ENCODE peak calls at places on chromosomes 16 and 17, in six cellular contexts. G is heart left ventricle, U is PC-9, S is foreskin fibroblast, W is AG10803, R is transverse colon. L is an unnamed sample.
A peak's percentile ranks its signal among the peaks of the same experiment; 100 is the strongest.

GRCh38 chr17:68431661-68432071 is 25.6 kb downstream of the WIPI1 start:
- DNase-seq in G (no peak), U (no peak), S (peak; percentile 59), W (no peak), R (no peak), L (no peak)

GRCh38 chr16:67847064-67847861 is at the start of gene CENPT:
- DNase-seq in G (no peak), U (peak; percentile 64), S (peak; percentile 78), W (peak; percentile 72), R (peak; percentile 66), L (no peak)

GRCh38 chr17:51427259-51428255 is 167.2 kb downstream of the UTP18 start:
- DNase-seq in G (no peak), U (no peak), S (no peak), W (no peak), R (no peak), L (no peak)

GRCh38 chr16:81891734-81892364 is 112.8 kb downstream of the PLCG2 start:
- DNase-seq in G (no peak), U (no peak), S (no peak), W (no peak), R (no peak), L (no peak)

GRCh38 chr16:83994087-83994486 is 26.0 kb downstream of the NECAB2 start:
- DNase-seq in G (no peak), U (peak; percentile 19), S (peak; percentile 93), W (peak; percentile 96), R (no peak), L (peak; percentile 79)

GRCh38 chr17:59668816-59669215 is 38.4 kb downstream of the PTRH2 start:
- DNase-seq in G (no peak), U (no peak), S (peak; percentile 90), W (peak; percentile 97), R (no peak), L (peak; percentile 83)

GRCh38 chr17:13541032-13541480 is 60.7 kb downstream of the HS3ST3A1 start:
- DNase-seq in G (no peak), U (no peak), S (peak; percentile 93), W (peak; percentile 98), R (no peak), L (no peak)

GRCh38 chr17:34782271-34782670 is 179.0 kb downstream of the CCT6B start:
- DNase-seq in G (no peak), U (no peak), S (no peak), W (no peak), R (no peak), L (no peak)

GRCh38 chr17:50638851-50639767 is 4.4 kb downstream of the ABCC3 start:
- DNase-seq in G (peak; percentile 87), U (peak; percentile 97), S (peak; percentile 97), W (peak; percentile 98), R (peak; percentile 95), L (peak; percentile 86)

GRCh38 chr17:74780443-74781238 is 4.5 kb upstream of the NAT9 start:
- DNase-seq in G (no peak), U (peak; percentile 19), S (peak; percentile 42), W (no peak), R (no peak), L (no peak)

GRCh38 chr16:51524555-51525373 is 373.7 kb upstream of the SALL1 start:
- DNase-seq in G (no peak), U (no peak), S (peak; percentile 78), W (peak; percentile 82), R (no peak), L (peak; percentile 76)

GRCh38 chr17:75032896-75033294 is 13.9 kb downstream of the ATP5PD start:
- DNase-seq in G (peak; percentile 56), U (no peak), S (peak; percentile 39), W (no peak), R (no peak), L (no peak)

GRCh38 chr17:7411427-7411750 is 3.7 kb downstream of the NLGN2 start:
- DNase-seq in G (no peak), U (no peak), S (no peak), W (no peak), R (no peak), L (no peak)

GRCh38 chr17:39652635-39653315 is 12.4 kb upstream of the TCAP start:
- DNase-seq in G (no peak), U (no peak), S (peak; percentile 24), W (no peak), R (no peak), L (no peak)

GRCh38 chr17:78652913-78653312 is 75.7 kb upstream of the DNAH17 start:
- DNase-seq in G (no peak), U (no peak), S (no peak), W (no peak), R (no peak), L (no peak)

GRCh38 chr17:20073056-20073979 is 64.2 kb downstream of the SPECC1 start:
- DNase-seq in G (peak; percentile 69), U (no peak), S (peak; percentile 44), W (peak; percentile 56), R (peak; percentile 38), L (no peak)

GRCh38 chr17:76659928-76660614 is 16.5 kb upstream of the ST6GALNAC1 start:
- DNase-seq in G (no peak), U (peak; percentile 55), S (no peak), W (no peak), R (peak; percentile 76), L (no peak)

GRCh38 chr17:2691069-2691871 is 20.3 kb downstream of the CLUH start:
- DNase-seq in G (peak; percentile 15), U (no peak), S (no peak), W (no peak), R (no peak), L (no peak)

GRCh38 chr17:67821871-67822367 is 3.4 kb upstream of the BPTF start:
- DNase-seq in G (no peak), U (no peak), S (no peak), W (no peak), R (no peak), L (no peak)

GRCh38 chr17:59425085-59425901 is 93.8 kb downstream of the YPEL2 start:
- DNase-seq in G (peak; percentile 62), U (no peak), S (peak; percentile 88), W (peak; percentile 82), R (peak; percentile 28), L (no peak)

GRCh38 chr17:50636145-50636803 is 1.6 kb downstream of the ABCC3 start:
- DNase-seq in G (no peak), U (no peak), S (peak; percentile 30), W (no peak), R (no peak), L (no peak)

GRCh38 chr17:29131814-29132682 is 48.1 kb downstream of the MYO18A start:
- DNase-seq in G (no peak), U (peak; percentile 72), S (peak; percentile 97), W (peak; percentile 93), R (no peak), L (no peak)

GRCh38 chr17:30520436-30520835 is 43.2 kb downstream of the GOSR1 start:
- DNase-seq in G (no peak), U (no peak), S (peak; percentile 84), W (peak; percentile 76), R (no peak), L (no peak)

GRCh38 chr17:1583569-1583968 is 21.0 kb upstream of the PITPNA start:
- DNase-seq in G (no peak), U (no peak), S (no peak), W (no peak), R (no peak), L (no peak)

GRCh38 chr16:79272141-79272577 is 328.4 kb downstream of the MAF start:
- DNase-seq in G (no peak), U (no peak), S (no peak), W (no peak), R (peak; percentile 32), L (no peak)

GRCh38 chr17:44417553-44417952 is 28.1 kb upstream of the ITGA2B start:
- DNase-seq in G (no peak), U (peak; percentile 34), S (peak; percentile 78), W (peak; percentile 78), R (no peak), L (peak; percentile 86)

GRCh38 chr16:81397058-81397878 is 47.3 kb upstream of the CMIP start:
- DNase-seq in G (no peak), U (no peak), S (no peak), W (no peak), R (no peak), L (no peak)

DNA sequence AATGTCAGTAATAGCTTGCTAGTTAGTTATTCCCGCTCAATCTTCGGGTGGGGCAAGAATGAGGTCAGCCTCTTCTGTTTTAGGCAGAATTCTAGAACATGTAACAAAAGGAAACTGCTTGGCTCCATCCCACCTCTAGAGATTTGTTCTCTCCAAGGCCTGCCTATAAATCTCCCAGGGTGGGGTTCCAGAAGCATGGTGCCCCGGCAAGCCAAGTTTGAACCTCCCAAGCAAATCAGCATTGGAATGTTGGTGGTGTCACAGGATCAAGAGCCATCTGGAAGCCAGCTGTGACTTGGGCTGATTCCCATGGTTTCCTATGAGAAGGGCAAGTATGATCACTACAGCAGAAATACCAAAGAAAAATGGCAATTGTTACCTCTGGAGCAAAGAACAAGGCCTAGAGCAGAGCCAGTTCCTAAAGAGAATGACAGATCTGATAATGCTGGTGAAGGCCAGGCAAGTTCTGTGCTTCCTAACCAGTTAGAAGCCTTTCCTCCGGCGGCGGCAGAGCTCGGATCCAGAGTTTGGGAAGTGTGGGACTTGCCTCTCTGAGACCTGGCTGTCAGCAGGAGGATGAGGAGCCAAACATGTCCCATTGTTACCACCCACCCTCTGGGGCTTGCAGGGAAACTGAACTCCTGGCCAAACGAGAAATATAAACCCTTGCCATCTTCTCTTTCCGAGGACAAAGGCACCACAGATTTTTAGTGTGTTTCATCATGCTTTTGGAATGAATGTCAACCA is 80.0 kb upstream of the SMURF2 start:
- DNase-seq in G (peak; percentile 59), U (no peak), S (peak; percentile 97), W (peak; percentile 99), R (peak; percentile 16), L (no peak)
- H3K4me3 ChIP-seq in G (no peak overlapping the region), U (no peak overlapping the region), S (no peak overlapping the region), W (no peak overlapping the region), R (no peak overlapping the region), L (no peak overlapping the region)

DNA sequence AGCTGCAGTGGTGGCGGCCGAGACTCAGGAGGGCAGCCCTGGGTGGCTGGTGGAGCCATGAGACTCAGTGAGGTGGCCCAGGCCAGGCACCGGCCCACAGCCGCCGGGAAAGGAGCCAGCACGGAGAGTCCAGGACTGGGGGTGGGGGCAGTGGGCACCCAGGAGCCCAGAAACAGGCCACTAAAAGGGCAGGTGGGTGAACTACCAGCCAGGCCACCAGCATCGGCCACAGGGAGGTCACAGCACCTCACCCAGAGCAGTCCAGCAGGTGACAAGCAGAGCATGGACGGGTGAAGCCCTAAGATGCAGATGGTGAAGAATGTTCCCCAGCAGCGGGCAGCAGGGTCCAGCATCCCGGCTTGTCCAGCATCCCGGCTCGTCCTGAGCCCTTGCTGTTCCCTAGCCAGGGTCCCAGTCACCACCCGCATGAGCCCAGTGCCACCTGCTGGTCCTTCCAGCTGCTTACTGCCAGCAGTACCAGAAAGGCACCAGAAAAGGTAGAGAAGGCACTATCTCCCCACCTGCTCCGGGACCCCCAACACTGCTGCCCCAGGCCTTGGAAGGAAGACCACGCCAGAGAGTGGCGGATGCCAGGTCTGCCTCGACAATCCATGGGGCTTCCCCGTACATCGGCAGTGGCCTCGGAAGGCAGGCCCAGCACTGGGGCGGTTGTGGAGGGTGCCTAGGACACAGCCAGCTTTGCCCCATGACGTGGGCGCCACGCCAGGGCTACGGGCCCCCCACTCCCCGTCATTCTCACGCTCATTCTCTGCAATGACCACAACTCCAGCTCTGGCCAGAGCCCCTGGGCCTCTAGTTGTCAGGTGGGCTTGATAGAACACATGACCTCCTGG is 1.6 kb downstream of the CENPX start:
- DNase-seq in G (peak; percentile 73), U (peak; percentile 85), S (peak; percentile 90), W (peak; percentile 77), R (peak; percentile 80), L (peak; percentile 22)
- H3K4me3 ChIP-seq in G (peak overlapping the region; percentile 97), U (peak overlapping the region; percentile 84), S (no peak overlapping the region), W (peak overlapping the region; percentile 29), R (no peak overlapping the region), L (peak overlapping the region; percentile 91)

GRCh38 chr17:36937961-36938565 is 788 bp downstream of the LHX1 start:
- DNase-seq in G (no peak), U (peak; percentile 53), S (peak; percentile 35), W (no peak), R (no peak), L (no peak)
- H3K4me3 ChIP-seq in G (peak overlapping the region; percentile 36), U (peak overlapping the region; percentile 82), S (no peak overlapping the region), W (no peak overlapping the region), R (no peak overlapping the region), L (peak overlapping the region; percentile 82)

GRCh38 chr16:4317471-4318170 is 1.8 kb downstream of the GLIS2 start:
- DNase-seq in G (no peak), U (peak; percentile 84), S (peak; percentile 50), W (no peak), R (no peak), L (no peak)
- H3K4me3 ChIP-seq in G (peak overlapping the region; percentile 71), U (peak overlapping the region; percentile 78), S (peak overlapping the region; percentile 81), W (peak overlapping the region; percentile 84), R (no peak overlapping the region), L (peak overlapping the region; percentile 78)